ENCODE peak calls at places on chromosome 9, in eight cellular contexts. Y is pancreas, N is body of pancreas, W is lower leg skin, H is HL-60, D is progenitor cell of endocrine pancreas, T is mucosa of descending colon, B is neural progenitor cell. M is an unnamed sample.

GRCh38 chr9:34085581-34086500 is 37.2 kb upstream of the UBAP2 start:
- DNase-seq in H (no peak), T (no peak), Y (no peak), N (no peak), W (no peak), D (no peak), B (no peak), M (no peak)

GRCh38 chr9:84711398-84711777 is 41.9 kb downstream of the NTRK2 start:
- DNase-seq in Y (no peak), D (no peak), N (no peak), B (no peak), T (no peak), H (no peak), W (no peak), M (no peak)

GRCh38 chr9:136268318-136268717 is 22.7 kb upstream of the QSOX2 start:
- DNase-seq in W (no peak), Y (peak; percentile 26), N (peak; percentile 44), H (no peak), B (peak; percentile 75), D (no peak), T (no peak), M (no peak)

GRCh38 chr9:759541-759940 is 82.0 kb upstream of the DMRT1 start:
- DNase-seq in D (no peak), N (no peak), W (no peak), Y (no peak), B (no peak), T (no peak), H (no peak), M (no peak)

GRCh38 chr9:133135193-133135745 is 14.2 kb upstream of the RALGDS start:
- DNase-seq in D (no peak), N (peak; percentile 62), T (peak; percentile 93), Y (peak; percentile 80), B (no peak), W (peak; percentile 95), H (peak; percentile 23), M (no peak)

GRCh38 chr9:87831159-87831558 is 51.5 kb upstream of the SPATA31E1 start:
- DNase-seq in N (no peak), W (no peak), D (no peak), T (no peak), H (no peak), B (no peak), Y (no peak), M (no peak)

GRCh38 chr9:121888438-121888775 is 204.7 kb downstream of the TTLL11 start:
- DNase-seq in Y (no peak), N (no peak), T (no peak), B (no peak), W (peak; percentile 81), H (no peak), D (no peak), M (no peak)

GRCh38 chr9:16069671-16070586 is 517.1 kb downstream of the CCDC171 start:
- DNase-seq in B (peak; percentile 33), N (no peak), Y (no peak), D (no peak), W (no peak), H (no peak), T (no peak), M (no peak)

GRCh38 chr9:3906437-3907213 is 380.8 kb upstream of the RFX3 start:
- DNase-seq in B (no peak), H (no peak), D (no peak), W (no peak), N (no peak), T (no peak), Y (no peak), M (no peak)

GRCh38 chr9:93460689-93461413 is 7.5 kb upstream of the FAM120AOS start:
- DNase-seq in W (no peak), H (no peak), T (no peak), N (no peak), D (no peak), B (no peak), Y (no peak), M (no peak)
- TF ChIP-seq CTCF in W (no peak), H (no peak), T (no peak), N (no peak), D (no peak), B (no peak), Y (no peak), M (no peak)

GRCh38 chr9:97803167-97804058 is 49.6 kb upstream of the FOXE1 start:
- DNase-seq in H (peak; percentile 59), W (peak; percentile 92), Y (peak; percentile 95), T (peak; percentile 84), D (peak; percentile 65), B (peak; percentile 85), N (peak; percentile 94), M (peak; percentile 68)
- TF ChIP-seq CTCF in H (no peak), W (no peak), Y (no peak), T (no peak), D (peak; percentile 41), B (peak; percentile 33), N (peak; percentile 55), M (no peak)

DNA sequence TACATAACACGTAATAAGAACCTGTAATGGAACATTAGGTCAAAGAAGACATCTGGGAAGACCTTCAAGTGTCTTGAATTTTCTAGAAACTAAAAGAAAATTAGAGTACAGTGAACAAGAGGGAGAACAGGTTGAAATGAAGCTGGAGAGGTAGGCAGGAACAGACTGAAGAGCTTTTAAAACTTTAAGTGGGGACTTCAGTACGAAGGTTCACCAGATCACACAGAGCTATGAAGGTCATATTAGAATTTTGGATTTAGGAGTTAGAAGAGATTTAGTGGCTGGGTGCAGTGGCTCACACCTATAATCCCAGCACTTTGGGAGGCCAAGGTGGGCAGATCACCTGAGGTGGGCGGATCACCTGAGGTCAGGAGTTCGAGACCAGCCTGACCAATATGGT is 26.6 kb downstream of the MLANA start:
- DNase-seq in D (no peak), B (no peak), N (no peak), T (no peak), W (no peak), Y (no peak), H (no peak), M (no peak)
- TF ChIP-seq CTCF in D (no peak), B (no peak), N (no peak), T (no peak), W (no peak), Y (no peak), H (no peak), M (no peak)

DNA sequence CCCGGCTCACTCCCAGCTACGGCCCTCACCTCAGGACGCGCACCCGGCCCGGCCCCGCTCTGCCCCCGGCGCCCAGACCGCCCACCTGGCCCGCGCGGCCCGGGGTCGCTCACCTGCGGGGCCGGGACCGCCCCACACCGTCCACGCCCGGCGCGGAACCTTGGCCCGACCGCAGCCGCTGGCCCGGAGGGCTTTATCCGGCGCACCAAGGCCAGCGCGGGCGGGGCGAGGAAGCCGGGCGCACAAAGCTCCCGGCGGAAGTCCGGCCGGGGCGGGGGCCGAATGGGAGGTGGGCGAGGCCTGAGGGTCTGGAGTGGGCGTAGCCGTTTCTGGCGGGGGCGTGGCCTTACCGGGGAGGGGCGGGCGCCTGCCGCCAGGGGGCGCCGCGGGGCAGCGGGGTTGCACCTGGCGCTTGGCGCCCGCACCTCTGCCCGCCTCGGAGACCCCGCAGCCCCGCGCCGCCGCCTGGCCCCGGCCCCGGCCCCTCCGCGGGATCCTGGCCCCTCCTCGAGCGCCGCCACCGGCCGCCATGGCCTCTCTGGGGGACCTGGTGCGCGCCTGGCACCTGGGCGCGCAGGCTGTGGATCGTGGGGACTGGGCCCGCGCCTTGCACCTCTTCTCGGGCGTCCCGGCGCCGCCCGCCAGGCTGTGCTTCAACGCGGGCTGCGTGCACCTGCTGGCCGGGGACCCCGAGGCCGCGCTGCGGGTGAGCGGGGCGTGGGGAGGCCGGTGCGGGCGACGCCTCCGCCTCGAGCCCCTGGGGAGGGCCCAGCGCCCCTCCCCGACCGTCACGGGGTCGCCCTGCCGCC is at the start of the genes EXD3 and NOXA1:
- DNase-seq in H (peak; percentile 93), D (peak; percentile 95), W (peak; percentile 98), N (peak; percentile 95), Y (peak; percentile 99), B (peak; percentile 98), T (peak; percentile 98), M (peak; percentile 96)
- TF ChIP-seq CTCF in H (peak; percentile 35), D (peak; percentile 72), W (no peak), N (peak; percentile 96), Y (peak; percentile 37), B (peak; percentile 60), T (peak; percentile 65), M (peak; percentile 71)

GRCh38 chr9:131676431-131676972 is 63.4 kb downstream of the RAPGEF1 start:
- DNase-seq in T (no peak), B (no peak), Y (no peak), H (no peak), D (no peak), W (no peak), N (no peak), M (no peak)

GRCh38 chr9:131678499-131679111 is 61.3 kb downstream of the RAPGEF1 start:
- DNase-seq in W (peak; percentile 93), T (peak; percentile 62), B (peak; percentile 41), N (peak; percentile 60), H (peak; percentile 71), Y (no peak), D (no peak), M (no peak)

GRCh38 chr9:131675437-131676022 is 64.3 kb downstream of the RAPGEF1 start:
- DNase-seq in T (no peak), N (no peak), B (no peak), D (no peak), W (no peak), H (no peak), Y (no peak), M (no peak)

GRCh38 chr9:131677445-131678180 is 62.3 kb downstream of the RAPGEF1 start:
- DNase-seq in B (peak; percentile 39), D (no peak), T (no peak), W (no peak), H (peak; percentile 14), N (peak; percentile 56), Y (no peak), M (no peak)

DNA sequence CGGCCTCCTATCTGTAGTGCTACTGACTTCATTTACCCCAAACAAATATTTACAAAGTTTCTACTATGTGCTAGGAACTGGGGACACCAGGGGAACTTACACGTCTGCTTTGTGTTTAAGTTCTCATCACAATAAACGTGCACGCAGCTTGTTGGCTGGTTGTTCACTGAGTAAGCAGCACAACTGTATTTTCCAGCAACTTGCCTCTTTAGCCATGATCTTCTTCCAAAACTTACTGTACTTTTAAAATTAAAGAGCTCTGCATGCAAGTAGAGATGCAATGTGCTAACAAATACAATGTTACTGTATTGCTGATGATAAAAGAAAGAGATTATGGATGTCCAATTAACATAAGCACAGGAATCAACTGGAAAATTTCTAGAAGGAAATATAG is 62.8 kb downstream of the RAPGEF1 start:
- DNase-seq in W (no peak), Y (no peak), H (no peak), B (no peak), D (no peak), N (no peak), T (no peak), M (no peak)
- TF ChIP-seq CTCF in W (no peak), Y (no peak), H (no peak), B (no peak), D (no peak), N (no peak), T (no peak), M (no peak)